ENCODE peak calls at places on chromosomes 4 and X, in six cellular contexts. P is naive B cell; V is stimulated activated CD4-positive, alpha-beta T cell treated with anti-CD3 and anti-CD28 coated beads, TNF-alpha, amount 100 ng/mL, for 1 hour; N is activated T-cell treated with anti-CD3 and anti-CD28 coated beads, Interleukin-2, amount 50 U/mL, for 72 hours; T is stomach; J is ELF-1. Q is an unnamed sample.

GRCh38 chrX:119398587-119398973 is 556 bp upstream of the SLC25A43 start:
- DNase-seq in P (no peak), V (no peak), N (no peak), T (no peak), J (no peak), Q (no peak)

GRCh38 chr4:35772291-35772690 is 472.0 kb downstream of the ARAP2 start:
- DNase-seq in P (no peak), V (no peak), N (no peak), T (no peak), J (no peak), Q (peak)

GRCh38 chr4:161564230-161564834 is 599.5 kb downstream of the FSTL5 start:
- DNase-seq in P (no peak), V (no peak), N (no peak), T (no peak), J (no peak), Q (no peak)

GRCh38 chrX:153333821-153334653 is at the start of gene ZNF275:
- DNase-seq in P (peak), V (peak), N (peak), T (peak), J (peak), Q (no peak)

GRCh38 chr4:73869130-73870055 is at the start of gene CXCL1:
- DNase-seq in P (no peak), V (no peak), N (no peak), T (peak), J (peak), Q (no peak)

GRCh38 chr4:173489514-173489913 is 40.5 kb downstream of the HAND2 start:
- DNase-seq in P (no peak), V (no peak), N (no peak), T (no peak), J (no peak), Q (peak)

GRCh38 chrX:25600776-25601175 is 537.4 kb upstream of the MAGEB18 start:
- DNase-seq in P (no peak), V (no peak), N (no peak), T (no peak), J (no peak), Q (peak)

GRCh38 chrX:40015693-40016092 is 82.1 kb downstream of the BCOR start:
- DNase-seq in P (no peak), V (no peak), N (no peak), T (no peak), J (no peak), Q (no peak)

GRCh38 chr4:122826596-122827257 is at the start of gene FGF2:
- DNase-seq in P (no peak), V (no peak), N (peak), T (peak), J (peak), Q (no peak)

GRCh38 chrX:38754102-38754790 is 47.0 kb upstream of the MID1IP1 start:
- DNase-seq in P (peak), V (no peak), N (peak), T (no peak), J (peak), Q (peak)

GRCh38 chrX:1581132-1581531 is 10.3 kb upstream of the AKAP17A start:
- DNase-seq in P (peak), V (peak), N (peak), T (peak), J (peak), Q (no peak)

GRCh38 chrX:46770817-46771163 is 11.9 kb upstream of the SLC9A7 start:
- DNase-seq in P (no peak), V (no peak), N (no peak), T (no peak), J (no peak), Q (peak)

GRCh38 chrX:123731987-123732678 is 719 bp downstream of the THOC2 start:
- DNase-seq in P (no peak), V (no peak), N (peak), T (no peak), J (peak), Q (no peak)

GRCh38 chr4:150231108-150231770 is 153.0 kb downstream of the DCLK2 start:
- DNase-seq in P (no peak), V (no peak), N (no peak), T (no peak), J (no peak), Q (no peak)

GRCh38 chr4:25080571-25080970 is 49.8 kb upstream of the LGI2 start:
- DNase-seq in P (no peak), V (no peak), N (no peak), T (no peak), J (no peak), Q (no peak)

GRCh38 chrX:69504626-69505612 is 793 bp downstream of the NALF2 start:
- DNase-seq in P (no peak), V (no peak), N (no peak), T (no peak), J (peak), Q (no peak)

GRCh38 chrX:68719904-68720614 is 72.6 kb downstream of the STARD8 start:
- DNase-seq in P (no peak), V (no peak), N (no peak), T (peak), J (peak), Q (no peak)

GRCh38 chr4:87901426-87901825 is 68.7 kb downstream of the MEPE start:
- DNase-seq in P (no peak), V (no peak), N (no peak), T (no peak), J (no peak), Q (no peak)

GRCh38 chr4:26330186-26330787 is 9.5 kb downstream of the RBPJ start:
- DNase-seq in P (peak), V (no peak), N (no peak), T (no peak), J (no peak), Q (no peak)

GRCh38 chrX:129759576-129760061 is 20.1 kb upstream of the SASH3 start:
- DNase-seq in P (no peak), V (no peak), N (peak), T (peak), J (peak), Q (peak)

GRCh38 chrX:68978211-68978780 is 149.5 kb downstream of the EFNB1 start:
- DNase-seq in P (no peak), V (no peak), N (no peak), T (no peak), J (peak), Q (no peak)

GRCh38 chr4:144582975-144583374 is 63.0 kb upstream of the HHIP start:
- DNase-seq in P (no peak), V (no peak), N (no peak), T (no peak), J (no peak), Q (no peak)

GRCh38 chrX:154727418-154728323 is 23.2 kb downstream of the GAB3 start:
- DNase-seq in P (no peak), V (no peak), N (no peak), T (no peak), J (no peak), Q (no peak)

GRCh38 chrX:39755152-39756032 is 342.4 kb downstream of the BCOR start:
- DNase-seq in P (no peak), V (no peak), N (no peak), T (peak), J (peak), Q (peak)

GRCh38 chr4:36388710-36389109 is 107.3 kb downstream of the DTHD1 start:
- DNase-seq in P (no peak), V (no peak), N (no peak), T (no peak), J (no peak), Q (no peak)

GRCh38 chr4:3329887-3330286 is 37.1 kb downstream of the RGS12 start:
- DNase-seq in P (no peak), V (no peak), N (no peak), T (no peak), J (no peak), Q (no peak)

GRCh38 chrX:53374222-53374820 is 48.1 kb downstream of the SMC1A start:
- DNase-seq in P (no peak), V (no peak), N (no peak), T (no peak), J (no peak), Q (no peak)

GRCh38 chrX:49230500-49231232 is 2.5 kb downstream of the CACNA1F start:
- DNase-seq in P (peak), V (no peak), N (peak), T (peak), J (peak), Q (no peak)

GRCh38 chrX:70208479-70208878 is 26.0 kb upstream of the AWAT1 start:
- DNase-seq in P (no peak), V (no peak), N (no peak), T (no peak), J (no peak), Q (no peak)

GRCh38 chrX:96386981-96387380 is 297.7 kb upstream of the DIAPH2 start:
- DNase-seq in P (no peak), V (no peak), N (no peak), T (no peak), J (no peak), Q (no peak)

GRCh38 chrX:20974326-20974725 is 399.9 kb upstream of the CNKSR2 start:
- DNase-seq in P (no peak), V (no peak), N (no peak), T (no peak), J (no peak), Q (peak)

GRCh38 chr4:176981551-176981950 is 188.8 kb upstream of the VEGFC start:
- DNase-seq in P (no peak), V (no peak), N (no peak), T (no peak), J (no peak), Q (no peak)

GRCh38 chr4:41204400-41204978 is 9.9 kb downstream of the APBB2 start:
- DNase-seq in P (no peak), V (no peak), N (no peak), T (peak), J (no peak), Q (peak)

GRCh38 chr4:48484494-48485168 is 1.5 kb downstream of the SLC10A4 start:
- DNase-seq in P (no peak), V (no peak), N (no peak), T (no peak), J (peak), Q (no peak)

GRCh38 chrX:123731258-123731986 is 1.4 kb downstream of the THOC2 start:
- DNase-seq in P (no peak), V (no peak), N (peak), T (no peak), J (peak), Q (no peak)

GRCh38 chr4:74117024-74117534 is 18.1 kb upstream of the CXCL2 start:
- DNase-seq in P (no peak), V (no peak), N (no peak), T (peak), J (peak), Q (no peak)

GRCh38 chr4:1727117-1728031 is 6.1 kb downstream of the TACC3 start:
- DNase-seq in P (no peak), V (no peak), N (no peak), T (peak), J (no peak), Q (peak)

GRCh38 chr4:7813674-7814073 is 126.0 kb downstream of the AFAP1 start:
- DNase-seq in P (no peak), V (no peak), N (no peak), T (no peak), J (no peak), Q (no peak)

GRCh38 chr4:87103691-87104187 is 116.7 kb downstream of the KLHL8 start:
- DNase-seq in P (no peak), V (no peak), N (peak), T (no peak), J (no peak), Q (peak)

Q was measured in HS-5.